ENCODE peak calls at places on chromosomes 3 and 15, in six cellular contexts. V is heart left ventricle, D is body of pancreas, H is HepG2, U is IMR-90, S is stomach. F is an unnamed sample.

GRCh38 chr3:188299068-188299467 is 145.1 kb downstream of the LPP start:
- DNase-seq in V (no peak), D (no peak), H (no peak), U (no peak), S (no peak), F (no peak)

GRCh38 chr15:29844290-29844903 is 22.1 kb upstream of the TJP1 start:
- DNase-seq in V (no peak), D (no peak), H (no peak), U (peak; percentile 76), S (no peak), F (no peak)

GRCh38 chr15:77966540-77967290 is 110.8 kb downstream of the TBC1D2B start:
- DNase-seq in V (no peak), D (peak; percentile 32), H (peak; percentile 32), U (peak; percentile 62), S (no peak), F (no peak)

GRCh38 chr3:134808835-134809234 is 13.8 kb downstream of the EPHB1 start:
- DNase-seq in V (no peak), D (no peak), H (no peak), U (no peak), S (no peak), F (no peak)

GRCh38 chr3:78889345-78889744 is 878.5 kb downstream of the ROBO1 start:
- DNase-seq in V (no peak), D (no peak), H (no peak), U (no peak), S (no peak), F (no peak)

GRCh38 chr15:43390723-43391122 is 19.8 kb downstream of the TUBGCP4 start:
- DNase-seq in V (no peak), D (no peak), H (no peak), U (peak; percentile 46), S (no peak), F (no peak)

GRCh38 chr3:32410367-32411246 is 19.0 kb downstream of the CMTM7 start:
- DNase-seq in V (no peak), D (no peak), H (no peak), U (no peak), S (no peak), F (peak; percentile 56)

GRCh38 chr15:29133321-29133720 is 136.3 kb downstream of the NSMCE3 start:
- DNase-seq in V (no peak), D (no peak), H (no peak), U (no peak), S (no peak), F (no peak)

GRCh38 chr3:145678401-145678800 is 482.6 kb downstream of the PLOD2 start:
- DNase-seq in V (no peak), D (no peak), H (no peak), U (no peak), S (no peak), F (no peak)

GRCh38 chr3:149600619-149601018 is 57.2 kb downstream of the WWTR1 start:
- DNase-seq in V (no peak), D (no peak), H (no peak), U (no peak), S (peak; percentile 46), F (no peak)

GRCh38 chr3:111691293-111691909 is 96.3 kb upstream of the ZBED2 start:
- DNase-seq in V (no peak), D (no peak), H (peak; percentile 51), U (peak; percentile 76), S (no peak), F (no peak)

GRCh38 chr3:191328383-191328962 is 721 bp upstream of the CCDC50 start:
- DNase-seq in V (no peak), D (no peak), H (no peak), U (no peak), S (no peak), F (no peak)

GRCh38 chr15:90248760-90249122 is 615 bp upstream of the TTLL13 start:
- DNase-seq in V (no peak), D (no peak), H (no peak), U (no peak), S (no peak), F (no peak)

GRCh38 chr15:26935322-26935721 is 35.7 kb upstream of the GABRG3 start:
- DNase-seq in V (no peak), D (no peak), H (no peak), U (no peak), S (no peak), F (no peak)

GRCh38 chr15:52011711-52012144 is 7.3 kb upstream of the MAPK6 start:
- DNase-seq in V (no peak), D (no peak), H (peak; percentile 50), U (no peak), S (no peak), F (no peak)

GRCh38 chr3:169362261-169362660 is 301.3 kb downstream of the MECOM start:
- DNase-seq in V (peak; percentile 17), D (peak; percentile 65), H (no peak), U (peak; percentile 40), S (peak; percentile 66), F (no peak)

GRCh38 chr3:130395916-130396315 is 50.4 kb downstream of the COL6A5 start:
- DNase-seq in V (no peak), D (peak; percentile 4), H (peak; percentile 15), U (peak; percentile 30), S (no peak), F (no peak)

GRCh38 chr15:23514492-23514891 is 51.0 kb upstream of the MKRN3 start:
- DNase-seq in V (no peak), D (no peak), H (no peak), U (no peak), S (no peak), F (no peak)

GRCh38 chr15:40097968-40098476 is 10.7 kb downstream of the BMF start:
- DNase-seq in V (peak; percentile 62), D (peak; percentile 83), H (no peak), U (no peak), S (peak; percentile 73), F (peak; percentile 80)

GRCh38 chr3:198071602-198072285 is 111.7 kb downstream of the LMLN start:
- DNase-seq in V (no peak), D (no peak), H (peak; percentile 59), U (peak; percentile 97), S (no peak), F (no peak)

GRCh38 chr15:73273181-73274002 is 95.4 kb downstream of the HCN4 start:
- DNase-seq in V (peak; percentile 38), D (peak; percentile 55), H (peak; percentile 42), U (peak; percentile 67), S (peak; percentile 44), F (no peak)

DNA sequence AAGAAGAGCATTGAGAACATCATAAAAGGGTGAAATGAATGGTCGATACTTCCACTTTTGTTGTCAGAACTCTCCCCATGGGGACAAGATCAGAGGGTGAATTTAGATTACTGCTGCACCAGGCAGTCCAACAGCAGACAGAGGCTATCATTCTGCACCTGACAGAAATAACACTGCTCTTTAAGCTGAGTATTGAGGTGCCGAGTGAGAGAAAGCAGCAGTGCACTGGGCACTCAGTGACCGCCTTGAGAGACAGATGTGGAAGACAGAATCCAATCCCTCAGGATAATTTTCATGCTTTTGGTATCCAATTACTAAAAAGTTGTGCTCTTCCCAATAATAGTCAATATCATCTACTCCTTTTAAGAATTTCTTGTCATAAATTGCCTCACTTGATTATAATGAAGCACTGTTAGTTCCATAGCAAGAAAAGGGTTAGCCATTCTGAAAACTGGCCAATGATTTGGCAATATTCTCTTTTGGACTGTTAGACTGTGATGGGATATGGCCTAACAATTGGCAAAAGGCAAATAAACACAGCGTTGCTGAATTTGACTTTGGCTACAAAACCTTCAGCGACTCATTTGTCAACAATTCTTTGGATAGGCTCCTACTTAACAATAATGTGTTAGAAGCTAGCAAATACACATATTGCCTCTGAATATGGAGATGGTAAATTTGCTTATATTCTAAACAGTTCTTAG is 5.5 kb downstream of the FGF7 start:
- DNase-seq in V (peak; percentile 40), D (no peak), H (no peak), U (peak; percentile 64), S (no peak), F (no peak)
- H3K4me1 ChIP-seq in V (peaks cover 9% of the 10 kb centered on the region), D (no peaks in the 10 kb centered on the region), H (no peaks in the 10 kb centered on the region), U (peaks cover 14% of the 10 kb centered on the region), S (no peaks in the 10 kb centered on the region), F (no peaks in the 10 kb centered on the region)

DNA sequence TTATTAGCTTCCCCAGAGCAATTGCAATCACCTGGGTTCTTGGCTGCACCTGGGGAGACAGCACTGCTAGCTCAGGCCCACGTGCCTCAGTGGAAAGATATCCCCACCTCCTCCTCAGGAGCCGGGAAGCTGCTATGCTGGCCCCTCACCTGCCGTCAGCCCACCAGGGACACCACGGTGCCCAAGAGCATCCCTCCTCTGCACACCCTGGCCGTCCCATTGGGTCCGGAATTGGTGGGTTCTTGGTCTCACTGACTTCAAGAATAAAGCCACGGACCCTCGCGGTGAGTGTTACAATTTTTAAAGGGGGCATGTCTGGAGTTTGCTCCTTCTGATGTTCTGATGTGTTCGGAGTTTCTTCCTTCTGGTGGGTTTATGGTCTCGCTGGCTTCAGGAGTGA is 72.3 kb upstream of the MEF2A start:
- DNase-seq in V (no peak), D (no peak), H (no peak), U (no peak), S (no peak), F (peak; percentile 27)
- TF ChIP-seq POLR2A in V (no peak), D (no peak), H (no peak), U (no peak), S (no peak), F (no peak)

GRCh38 chr3:159861369-159861987 is 127.2 kb upstream of the IL12A start:
- DNase-seq in V (no peak), D (no peak), H (no peak), U (no peak), S (no peak), F (no peak)
- H3K4me1 ChIP-seq in V (peaks cover 82% of the 10 kb centered on the region), D (no peaks in the 10 kb centered on the region), H (no peaks in the 10 kb centered on the region), U (peaks cover 31% of the 10 kb centered on the region), S (peaks cover 7% of the 10 kb centered on the region), F (peaks cover 26% of the 10 kb centered on the region)

GRCh38 chr3:45067486-45067885 is 41.4 kb downstream of the CLEC3B start:
- DNase-seq in V (no peak), D (no peak), H (no peak), U (no peak), S (no peak), F (no peak)

GRCh38 chr3:45065373-45065720 is 39.2 kb downstream of the CLEC3B start:
- DNase-seq in V (no peak), D (no peak), H (no peak), U (no peak), S (no peak), F (no peak)

GRCh38 chr3:45066109-45066801 is 40.2 kb downstream of the CLEC3B start:
- DNase-seq in V (no peak), D (no peak), H (no peak), U (no peak), S (no peak), F (no peak)

GRCh38 chr3:45062697-45063070 is 36.6 kb downstream of the CLEC3B start:
- DNase-seq in V (no peak), D (no peak), H (no peak), U (no peak), S (no peak), F (no peak)

DNA sequence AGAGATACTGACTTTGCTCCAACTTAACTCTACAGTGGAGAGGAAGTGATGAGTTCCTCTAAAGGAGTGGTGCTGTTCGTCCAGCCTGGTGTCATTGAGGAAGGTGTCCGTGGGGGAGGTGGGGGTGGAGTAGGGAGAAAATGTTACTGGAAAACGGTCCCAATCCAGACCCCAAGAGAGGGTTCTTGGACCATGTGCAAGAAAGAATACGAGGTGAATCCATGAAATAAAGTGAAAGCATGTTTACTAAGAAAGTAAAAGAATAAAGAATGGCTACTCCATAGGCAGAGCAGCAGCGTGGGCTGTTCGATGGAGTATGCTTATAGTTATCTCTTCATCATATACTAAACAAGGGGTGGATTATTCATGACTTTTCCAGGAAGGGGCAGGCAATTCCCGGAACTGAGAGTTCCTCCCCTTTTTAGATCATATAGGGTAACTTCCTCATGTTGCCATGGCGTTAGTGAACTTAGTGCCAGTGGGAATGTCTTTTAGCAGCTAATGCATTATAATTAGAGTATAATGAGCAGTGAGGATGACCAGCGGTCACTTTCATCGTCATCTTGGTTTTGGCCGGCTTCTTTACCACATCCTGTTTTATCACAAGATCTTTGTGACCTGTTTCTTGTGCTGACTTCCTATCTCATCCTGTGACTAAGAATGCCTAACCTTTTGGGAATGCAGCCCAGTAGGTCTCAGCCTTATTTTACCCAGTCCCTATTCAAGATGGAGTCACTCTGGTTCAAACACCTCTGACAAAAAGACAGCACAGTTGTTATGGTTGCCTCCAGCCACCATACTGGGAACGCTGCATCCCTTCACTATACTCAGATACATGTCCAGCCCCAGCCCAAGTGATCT is 38.6 kb downstream of the CLEC3B start:
- DNase-seq in V (peak; percentile 25), D (peak; percentile 57), H (no peak), U (peak; percentile 94), S (no peak), F (no peak)
- TF ChIP-seq POLR2A in V (peak; percentile 5), D (no peak), H (no peak), U (no peak), S (no peak), F (no peak)